ENCODE peak calls at places on chromosomes 2 and 18, in four cellular contexts. Q is colonic mucosa, K is GDM1, E is choroid plexus epithelial cell. D is an unnamed sample.

GRCh38 chr2:238919307-238919706 is 71.4 kb downstream of the TWIST2 start:
- DNase-seq in K (no peak), Q (no peak), E (no peak), D (no peak)

GRCh38 chr2:152434395-152435182 is 99.6 kb downstream of the FMNL2 start:
- DNase-seq in E (no peak), Q (no peak), K (no peak), D (no peak)

GRCh38 chr2:113219889-113220641 is 46.3 kb downstream of the PSD4 start:
- DNase-seq in Q (peak; percentile 86), K (peak; percentile 65), E (peak; percentile 58), D (no peak)

GRCh38 chr2:9800975-9801723 is 42.1 kb upstream of the TAF1B start:
- DNase-seq in E (peak; percentile 51), K (no peak), Q (no peak), D (no peak)

GRCh38 chr2:124668161-124668560 is 643.1 kb downstream of the CNTNAP5 start:
- DNase-seq in E (no peak), Q (no peak), K (no peak), D (no peak)

GRCh38 chr2:56671973-56672569 is 488.3 kb downstream of the CCDC85A start:
- DNase-seq in Q (no peak), E (peak; percentile 26), K (no peak), D (no peak)

GRCh38 chr2:88692187-88692586 is 714 bp downstream of the RPIA start:
- DNase-seq in E (peak; percentile 16), K (no peak), Q (peak; percentile 47), D (peak; percentile 24)

GRCh38 chr2:128543646-128544045 is 225.0 kb upstream of the HS6ST1 start:
- DNase-seq in E (no peak), Q (no peak), K (no peak), D (no peak)

GRCh38 chr2:69734040-69734611 is 7.8 kb upstream of the ANXA4 start:
- DNase-seq in E (no peak), K (no peak), Q (no peak), D (no peak)

GRCh38 chr2:151973013-151973900 is 125.6 kb downstream of the CACNB4 start:
- DNase-seq in E (no peak), Q (no peak), K (no peak), D (no peak)

GRCh38 chr2:230227216-230227615 is 1.7 kb downstream of the SP140 start:
- DNase-seq in K (no peak), E (no peak), Q (no peak), D (no peak)

GRCh38 chr18:55419939-55420664 is 167.9 kb downstream of the TCF4 start:
- DNase-seq in K (no peak), E (no peak), Q (no peak), D (no peak)